ENCODE peak calls at places on chromosomes 12 and 14, in eight cellular contexts. Q is IMR-90, M is stomach, Y is ovary, G is lower lobe of right lung, B is H9, E is AG10803, O is GM20000. H is an unnamed sample.

GRCh38 chr12:68334136-68334535 is 2.0 kb upstream of the MDM1 start:
- DNase-seq in Q (no peak), M (no peak), Y (no peak), G (no peak), B (peak), E (no peak), O (peak), H (no peak)

GRCh38 chr12:108337235-108338223 is 1.6 kb downstream of the CMKLR1 start:
- DNase-seq in Q (peak), M (no peak), Y (no peak), G (no peak), B (peak), E (peak), O (peak), H (peak)

GRCh38 chr12:91388573-91388972 is 206.0 kb upstream of the DCN start:
- DNase-seq in Q (no peak), M (no peak), Y (no peak), G (no peak), B (no peak), E (no peak), O (no peak), H (no peak)

GRCh38 chr14:55433880-55434804 is 6.3 kb downstream of the TBPL2 start:
- DNase-seq in Q (no peak), M (no peak), Y (no peak), G (no peak), B (no peak), E (no peak), O (no peak), H (no peak)

GRCh38 chr14:103531421-103532215 is 2.6 kb downstream of the TRMT61A start:
- DNase-seq in Q (no peak), M (no peak), Y (no peak), G (no peak), B (no peak), E (no peak), O (no peak), H (no peak)

GRCh38 chr12:43957732-43958131 is 121.9 kb downstream of the TMEM117 start:
- DNase-seq in Q (peak), M (no peak), Y (no peak), G (no peak), B (no peak), E (peak), O (peak), H (peak)

GRCh38 chr12:52023182-52023975 is 16.6 kb downstream of the TAMALIN start:
- DNase-seq in Q (peak), M (peak), Y (peak), G (peak), B (peak), E (peak), O (peak), H (peak)

GRCh38 chr14:103185051-103186027 is 62.1 kb downstream of the TNFAIP2 start:
- DNase-seq in Q (peak), M (no peak), Y (no peak), G (no peak), B (no peak), E (peak), O (peak), H (peak)

GRCh38 chr14:102217987-102218421 is 78.3 kb downstream of the WDR20 start:
- DNase-seq in Q (no peak), M (no peak), Y (no peak), G (no peak), B (no peak), E (no peak), O (no peak), H (no peak)

GRCh38 chr14:79278798-79279644 is 932.3 kb downstream of the DIO2 start:
- DNase-seq in Q (peak), M (peak), Y (no peak), G (peak), B (peak), E (peak), O (peak), H (peak)

GRCh38 chr12:28222081-28222700 is 31.9 kb downstream of the CCDC91 start:
- DNase-seq in Q (no peak), M (no peak), Y (no peak), G (no peak), B (no peak), E (no peak), O (no peak), H (no peak)

GRCh38 chr14:99038401-99038800 is 233.6 kb downstream of the BCL11B start:
- DNase-seq in Q (no peak), M (peak), Y (no peak), G (no peak), B (no peak), E (peak), O (no peak), H (no peak)

GRCh38 chr14:91399868-91400640 is 17.6 kb downstream of the CCDC88C start:
- DNase-seq in Q (no peak), M (peak), Y (no peak), G (no peak), B (peak), E (no peak), O (peak), H (no peak)

GRCh38 chr14:75059642-75060041 is 4.2 kb downstream of the ACYP1 start:
- DNase-seq in Q (peak), M (no peak), Y (no peak), G (no peak), B (no peak), E (peak), O (no peak), H (no peak)

GRCh38 chr12:45338272-45338671 is 122.4 kb downstream of the ANO6 start:
- DNase-seq in Q (no peak), M (no peak), Y (no peak), G (no peak), B (no peak), E (no peak), O (no peak), H (no peak)

GRCh38 chr14:105021656-105022275 is 883 bp upstream of the CDCA4 start:
- DNase-seq in Q (peak), M (peak), Y (peak), G (peak), B (peak), E (peak), O (no peak), H (peak)

GRCh38 chr12:31590730-31591307 is at the start of gene DENND5B:
- DNase-seq in Q (peak), M (peak), Y (peak), G (peak), B (peak), E (peak), O (peak), H (peak)

GRCh38 chr14:92412912-92413311 is 89.9 kb downstream of the SLC24A4 start:
- DNase-seq in Q (peak), M (no peak), Y (no peak), G (no peak), B (no peak), E (peak), O (no peak), H (no peak)

GRCh38 chr14:53367631-53368030 is 214.5 kb upstream of the DDHD1 start:
- DNase-seq in Q (peak), M (no peak), Y (no peak), G (no peak), B (no peak), E (peak), O (no peak), H (no peak)

GRCh38 chr12:120771097-120771496 is 45.5 kb downstream of the ACADS start:
- DNase-seq in Q (no peak), M (no peak), Y (no peak), G (no peak), B (no peak), E (no peak), O (no peak), H (no peak)

GRCh38 chr12:30969606-30970395 is 43.3 kb downstream of the TSPAN11 start:
- DNase-seq in Q (no peak), M (no peak), Y (no peak), G (no peak), B (no peak), E (no peak), O (no peak), H (no peak)

GRCh38 chr12:38053655-38054464 is 262.7 kb upstream of the ALG10B start:
- DNase-seq in Q (no peak), M (peak), Y (no peak), G (peak), B (no peak), E (no peak), O (no peak), H (no peak)

GRCh38 chr14:69640931-69641330 is 29.5 kb downstream of the SUSD6 start:
- DNase-seq in Q (no peak), M (no peak), Y (no peak), G (no peak), B (no peak), E (no peak), O (no peak), H (no peak)

GRCh38 chr12:70744133-70744532 is 106.9 kb upstream of the PTPRB start:
- DNase-seq in Q (no peak), M (no peak), Y (no peak), G (no peak), B (no peak), E (peak), O (no peak), H (no peak)

GRCh38 chr14:45868377-45868776 is 615.4 kb upstream of the MIS18BP1 start:
- DNase-seq in Q (no peak), M (no peak), Y (no peak), G (no peak), B (no peak), E (no peak), O (peak), H (no peak)

GRCh38 chr14:63922696-63923421 is 70.1 kb downstream of the SYNE2 start:
- DNase-seq in Q (peak), M (peak), Y (no peak), G (peak), B (no peak), E (no peak), O (no peak), H (no peak)

GRCh38 chr14:70619708-70620107 is 19.3 kb upstream of the MED6 start:
- DNase-seq in Q (no peak), M (no peak), Y (no peak), G (no peak), B (no peak), E (no peak), O (no peak), H (no peak)

GRCh38 chr14:71931492-71932228 is 569 bp upstream of the RGS6 start:
- DNase-seq in Q (no peak), M (no peak), Y (no peak), G (peak), B (no peak), E (no peak), O (peak), H (peak)

GRCh38 chr12:25455696-25456095 is 97.4 kb downstream of the LMNTD1 start:
- DNase-seq in Q (no peak), M (no peak), Y (no peak), G (no peak), B (no peak), E (no peak), O (no peak), H (no peak)

GRCh38 chr12:102501773-102502172 is 21.4 kb upstream of the IGF1 start:
- DNase-seq in Q (no peak), M (no peak), Y (no peak), G (no peak), B (no peak), E (peak), O (no peak), H (no peak)

GRCh38 chr14:102092806-102093205 is 6.0 kb upstream of the HSP90AA1 start:
- DNase-seq in Q (no peak), M (no peak), Y (no peak), G (no peak), B (no peak), E (no peak), O (no peak), H (no peak)

GRCh38 chr12:108811411-108812185 is 45.8 kb downstream of the SSH1 start:
- DNase-seq in Q (no peak), M (no peak), Y (no peak), G (no peak), B (no peak), E (peak), O (no peak), H (no peak)

DNA sequence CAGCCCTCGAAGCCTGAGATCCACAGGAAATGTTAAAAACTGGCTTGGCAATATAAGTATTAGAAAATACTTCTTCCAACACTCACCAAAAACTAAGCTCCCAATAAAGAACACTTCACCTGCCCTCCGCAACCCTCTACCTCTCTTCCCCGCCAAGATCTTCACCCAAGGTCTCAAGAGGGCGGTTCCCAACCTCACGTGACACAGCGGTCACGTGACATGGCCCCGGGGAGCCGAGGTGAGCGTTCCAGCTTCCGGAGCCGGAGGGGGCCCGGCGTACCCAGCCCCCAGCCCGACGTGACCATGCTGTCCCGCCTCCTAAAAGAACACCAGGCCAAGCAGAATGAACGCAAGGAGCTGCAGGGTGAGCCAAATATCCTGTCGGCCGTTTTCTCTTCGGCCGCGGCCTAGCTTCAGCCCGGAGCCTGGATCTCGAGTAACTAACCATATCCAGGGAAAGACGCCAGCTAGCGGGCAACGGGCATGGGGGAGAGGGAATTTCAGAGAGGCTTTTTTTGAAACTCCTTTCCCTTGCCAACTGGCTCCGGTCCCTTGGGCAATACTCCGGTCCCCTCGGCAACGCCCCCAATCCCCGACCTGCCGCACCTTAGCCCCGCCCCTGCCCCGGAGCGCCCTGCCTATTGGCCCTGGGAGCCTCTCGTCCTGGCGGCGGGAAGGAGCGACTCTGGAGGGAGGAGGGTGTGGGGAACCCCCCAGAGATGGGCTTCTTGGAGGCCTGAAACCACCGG is at the start of gene BLOC1S1:
- DNase-seq in Q (peak), M (peak), Y (peak), G (peak), B (peak), E (peak), O (peak), H (peak)
- TF ChIP-seq CTCF in Q (no peak), M (no peak), Y (peak), G (no peak), B (no peak), E (no peak), O (no peak), H (no peak)

GRCh38 chr14:94598816-94599655 is 13.2 kb upstream of the SERPINA3 start:
- DNase-seq in Q (peak), M (peak), Y (peak), G (no peak), B (peak), E (peak), O (no peak), H (no peak)
- TF ChIP-seq CTCF in Q (no peak), M (no peak), Y (no peak), G (no peak), B (peak), E (no peak), O (no peak), H (no peak)

GRCh38 chr12:55820679-55821078 is 2.8 kb downstream of the ORMDL2 start:
- DNase-seq in Q (no peak), M (no peak), Y (no peak), G (no peak), B (no peak), E (no peak), O (no peak), H (no peak)

GRCh38 chr12:55824726-55825125 is 4.7 kb downstream of the DNAJC14 start:
- DNase-seq in Q (no peak), M (no peak), Y (no peak), G (no peak), B (no peak), E (no peak), O (no peak), H (no peak)

GRCh38 chr12:55818886-55819285 is 1.0 kb downstream of the ORMDL2 start:
- DNase-seq in Q (peak), M (no peak), Y (no peak), G (no peak), B (no peak), E (peak), O (no peak), H (no peak)

GRCh38 chr12:55823419-55823818 is 5.6 kb downstream of the ORMDL2 start:
- DNase-seq in Q (no peak), M (no peak), Y (no peak), G (no peak), B (no peak), E (no peak), O (no peak), H (no peak)

GRCh38 chr12:55822228-55822627 is 4.4 kb downstream of the ORMDL2 start:
- DNase-seq in Q (no peak), M (no peak), Y (no peak), G (no peak), B (no peak), E (no peak), O (no peak), H (peak)
- TF ChIP-seq CTCF in Q (peak), M (no peak), Y (no peak), G (no peak), B (peak), E (peak), O (no peak), H (no peak)

DNA sequence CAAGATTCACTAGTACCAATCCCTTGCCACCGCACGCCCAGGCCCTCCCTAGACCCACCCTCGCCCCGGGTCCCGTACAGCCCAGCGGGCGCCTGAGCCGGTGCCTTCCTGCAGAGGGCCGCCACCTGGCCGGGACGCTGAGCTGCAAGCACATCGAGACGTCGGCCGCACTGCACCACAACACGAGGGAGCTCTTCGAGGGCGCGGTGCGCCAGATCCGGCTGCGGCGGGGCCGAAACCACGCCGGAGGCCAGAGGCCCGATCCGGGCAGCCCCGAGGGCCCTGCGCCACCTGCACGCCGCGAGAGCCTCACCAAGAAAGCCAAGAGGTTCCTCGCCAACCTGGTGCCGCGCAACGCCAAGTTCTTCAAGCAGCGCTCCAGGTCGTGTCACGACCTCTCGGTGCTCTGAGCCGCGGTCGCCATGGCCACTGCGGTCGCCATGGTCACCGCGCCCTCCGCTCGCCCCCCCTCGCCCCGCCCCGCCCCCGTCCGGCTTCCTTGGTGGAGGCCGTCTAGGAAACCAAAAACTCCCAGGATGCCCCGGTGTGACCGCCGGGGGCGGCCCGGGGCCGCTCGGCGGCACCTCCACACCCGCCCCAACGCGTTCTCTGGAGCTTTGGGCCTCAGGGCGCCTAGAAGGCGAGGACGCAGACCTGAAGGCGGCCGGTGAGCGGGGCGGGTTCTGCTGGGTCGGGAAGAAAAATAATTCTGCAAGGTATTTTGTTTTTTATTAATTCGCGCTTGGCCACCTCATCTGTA is 3.7 kb downstream of the REM2 start:
- DNase-seq in Q (peak), M (peak), Y (peak), G (peak), B (peak), E (peak), O (peak), H (peak)
- TF ChIP-seq CTCF in Q (peak), M (no peak), Y (no peak), G (no peak), B (peak), E (no peak), O (no peak), H (no peak)

GRCh38 chr14:73846944-73847343 is 4.7 kb upstream of the PTGR2 start:
- DNase-seq in Q (no peak), M (no peak), Y (no peak), G (no peak), B (no peak), E (no peak), O (no peak), H (no peak)

GRCh38 chr14:73850940-73851339 is 691 bp upstream of the PTGR2 start:
- DNase-seq in Q (no peak), M (no peak), Y (no peak), G (no peak), B (no peak), E (peak), O (no peak), H (no peak)

GRCh38 chr14:73851567-73852382 is at the start of gene PTGR2:
- DNase-seq in Q (peak), M (peak), Y (peak), G (peak), B (peak), E (peak), O (peak), H (peak)
- TF ChIP-seq CTCF in Q (peak), M (no peak), Y (peak), G (no peak), B (no peak), E (peak), O (no peak), H (no peak)

DNA sequence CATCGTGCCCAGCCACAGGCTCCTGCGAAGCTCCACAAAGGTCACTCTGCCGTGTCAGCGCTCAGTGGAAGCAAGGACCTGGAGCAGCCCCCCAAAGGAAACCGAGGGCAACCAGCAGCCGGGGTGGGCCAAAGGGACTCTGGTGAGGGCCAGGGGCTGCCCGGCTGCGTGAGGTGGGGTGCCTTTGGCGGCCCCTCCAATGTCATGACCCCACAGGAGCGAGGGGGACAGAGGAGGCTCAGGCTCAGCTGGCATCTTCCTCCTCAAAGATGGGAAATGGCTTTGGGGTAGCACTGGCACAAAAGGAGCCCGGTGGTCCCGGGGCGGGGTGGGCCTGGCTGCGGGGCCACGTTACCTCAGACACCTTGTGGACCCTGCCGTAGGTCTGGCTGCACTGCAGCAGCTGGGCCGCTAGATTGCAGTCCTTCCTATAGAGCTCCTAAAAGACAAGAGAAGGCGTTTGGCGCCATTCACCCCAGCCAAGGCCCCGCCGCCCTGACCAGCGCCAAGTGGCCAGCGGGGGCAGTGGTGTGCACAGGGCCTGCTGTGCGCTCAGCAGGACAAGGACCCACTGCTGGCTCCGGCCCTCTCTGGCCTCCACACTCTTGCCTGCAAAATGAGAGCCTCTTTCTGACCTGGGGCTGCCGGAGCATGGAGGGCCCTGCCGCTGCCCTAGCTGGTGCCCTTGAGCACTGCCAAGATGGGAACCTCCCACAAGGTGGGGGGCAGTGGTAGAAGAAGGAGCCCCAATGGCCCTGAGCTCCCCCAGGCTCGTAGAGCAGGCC is 46.9 kb downstream of the BEGAIN start:
- DNase-seq in Q (no peak), M (no peak), Y (no peak), G (peak), B (peak), E (no peak), O (no peak), H (peak)
- TF ChIP-seq CTCF in Q (peak), M (no peak), Y (no peak), G (no peak), B (peak), E (no peak), O (no peak), H (peak)

GRCh38 chr12:107126688-107127481 is 33.5 kb upstream of the CRY1 start:
- DNase-seq in Q (peak), M (no peak), Y (no peak), G (no peak), B (no peak), E (peak), O (no peak), H (no peak)
- TF ChIP-seq CTCF in Q (peak), M (no peak), Y (no peak), G (no peak), B (peak), E (peak), O (no peak), H (no peak)

DNA sequence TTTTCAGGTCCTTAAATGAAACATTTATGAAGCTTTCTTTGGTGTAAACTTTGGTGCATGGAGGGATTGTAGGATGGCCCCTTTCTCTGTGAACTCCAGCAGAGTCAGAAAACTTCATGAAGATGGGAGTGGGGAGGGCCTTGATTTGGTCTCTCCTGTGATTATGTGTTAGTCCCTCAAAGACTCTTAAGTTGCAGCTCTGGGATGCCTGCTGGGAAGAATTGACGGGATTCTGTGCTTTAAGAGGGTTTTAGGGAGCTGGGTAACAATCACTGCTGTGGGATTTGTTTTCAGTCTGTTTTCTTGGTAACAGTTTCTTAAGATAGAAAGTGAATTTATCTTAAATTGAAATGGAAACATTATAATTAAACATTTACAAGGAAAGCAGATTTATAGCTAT is 378.1 kb downstream of the AACS start:
- DNase-seq in Q (no peak), M (no peak), Y (no peak), G (no peak), B (no peak), E (no peak), O (no peak), H (no peak)
- TF ChIP-seq CTCF in Q (no peak), M (no peak), Y (no peak), G (no peak), B (no peak), E (no peak), O (no peak), H (no peak)